ENCODE peak calls at places on chromosomes 5 and 9, in five cellular contexts. R is HepG2, F is A549, V is GM12878, K is K562. D is an unnamed sample.

GRCh38 chr9:4237748-4238511 is 61.9 kb downstream of the GLIS3 start:
- DNase-seq in R (no peak), F (no peak), V (no peak), K (no peak), D (no peak)

GRCh38 chr5:36696059-36696673 is 89.8 kb downstream of the SLC1A3 start:
- DNase-seq in R (peak; percentile 26), F (peak; percentile 71), V (no peak), K (peak; percentile 37), D (peak; percentile 51)

GRCh38 chr9:33022303-33022702 is 2.8 kb upstream of the DNAJA1 start:
- DNase-seq in R (no peak), F (no peak), V (no peak), K (no peak), D (no peak)

GRCh38 chr9:91681461-91682305 is 258.1 kb upstream of the NFIL3 start:
- DNase-seq in R (peak; percentile 22), F (peak; percentile 58), V (no peak), K (peak; percentile 56), D (peak; percentile 48)

GRCh38 chr5:78801413-78801812 is 152.8 kb upstream of the LHFPL2 start:
- DNase-seq in R (no peak), F (no peak), V (no peak), K (no peak), D (no peak)

GRCh38 chr5:143842920-143843319 is 31.0 kb downstream of the HMHB1 start:
- DNase-seq in R (no peak), F (no peak), V (no peak), K (no peak), D (no peak)

GRCh38 chr9:116059466-116059865 is 94.1 kb upstream of the PAPPA start:
- DNase-seq in R (no peak), F (no peak), V (no peak), K (no peak), D (no peak)

GRCh38 chr9:36284226-36284625 is 26.0 kb upstream of the GNE start:
- DNase-seq in R (no peak), F (no peak), V (no peak), K (no peak), D (no peak)

GRCh38 chr9:120861935-120862334 is 15.1 kb downstream of the PHF19 start:
- DNase-seq in R (no peak), F (no peak), V (no peak), K (peak; percentile 41), D (no peak)

GRCh38 chr9:29564564-29564963 is 1991.3 kb upstream of the C9orf72 start:
- DNase-seq in R (no peak), F (no peak), V (no peak), K (no peak), D (no peak)

GRCh38 chr5:81980598-81981260 is 8.9 kb downstream of the ATG10 start:
- DNase-seq in R (no peak), F (no peak), V (no peak), K (no peak), D (no peak)

GRCh38 chr5:43019615-43020293 is 20.4 kb downstream of the ANXA2R start:
- DNase-seq in R (peak; percentile 88), F (peak; percentile 88), V (no peak), K (no peak), D (peak; percentile 87)

GRCh38 chr9:72276429-72276828 is 88.6 kb downstream of the ZFAND5 start:
- DNase-seq in R (no peak), F (no peak), V (no peak), K (no peak), D (no peak)

GRCh38 chr5:122844136-122844915 is 1.1 kb upstream of the SNX24 start:
- DNase-seq in R (peak; percentile 42), F (no peak), V (no peak), K (peak; percentile 15), D (peak; percentile 14)

GRCh38 chr5:111502976-111503375 is 9.4 kb downstream of the STARD4 start:
- DNase-seq in R (no peak), F (no peak), V (no peak), K (no peak), D (no peak)

GRCh38 chr9:93902780-93903655 is 52.1 kb downstream of the BARX1 start:
- DNase-seq in R (no peak), F (no peak), V (no peak), K (no peak), D (no peak)

GRCh38 chr5:143102414-143102813 is 301.1 kb downstream of the NR3C1 start:
- DNase-seq in R (no peak), F (no peak), V (no peak), K (no peak), D (no peak)

GRCh38 chr9:18689881-18690280 is 215.9 kb downstream of the ADAMTSL1 start:
- DNase-seq in R (no peak), F (no peak), V (no peak), K (no peak), D (no peak)

GRCh38 chr9:89814340-89815040 is 209.7 kb downstream of the GADD45G start:
- DNase-seq in R (no peak), F (no peak), V (no peak), K (no peak), D (peak; percentile 60)

GRCh38 chr5:87594566-87594965 is 181.8 kb upstream of the CCNH start:
- DNase-seq in R (no peak), F (no peak), V (no peak), K (no peak), D (no peak)

GRCh38 chr5:178465861-178466288 is 124.3 kb downstream of the COL23A1 start:
- DNase-seq in R (no peak), F (no peak), V (no peak), K (no peak), D (no peak)

GRCh38 chr9:21945606-21946005 is 48.6 kb downstream of the CDKN2A start:
- DNase-seq in R (no peak), F (no peak), V (no peak), K (no peak), D (no peak)

GRCh38 chr9:86792136-86792535 is 155.2 kb downstream of the GAS1 start:
- DNase-seq in R (no peak), F (no peak), V (no peak), K (no peak), D (no peak)

GRCh38 chr5:180332051-180332517 is 21.1 kb downstream of the GFPT2 start:
- DNase-seq in R (no peak), F (peak; percentile 39), V (no peak), K (peak; percentile 18), D (no peak)

GRCh38 chr5:146107901-146108300 is 2.5 kb upstream of the PLAC8L1 start:
- DNase-seq in R (no peak), F (no peak), V (no peak), K (no peak), D (no peak)

GRCh38 chr5:54946306-54946705 is 39.1 kb downstream of the ESM1 start:
- DNase-seq in R (no peak), F (no peak), V (no peak), K (no peak), D (no peak)

GRCh38 chr9:26768196-26768595 is 124.4 kb downstream of the CAAP1 start:
- DNase-seq in R (no peak), F (no peak), V (no peak), K (no peak), D (no peak)

GRCh38 chr5:158162479-158162878 is 303.5 kb upstream of the CLINT1 start:
- DNase-seq in R (no peak), F (no peak), V (no peak), K (no peak), D (no peak)

GRCh38 chr5:160268111-160268510 is 38.8 kb downstream of the FABP6 start:
- DNase-seq in R (no peak), F (no peak), V (no peak), K (no peak), D (no peak)

GRCh38 chr5:160266044-160266718 is 36.9 kb downstream of the FABP6 start:
- DNase-seq in R (no peak), F (no peak), V (no peak), K (no peak), D (no peak)

GRCh38 chr5:160263326-160263850 is 34.1 kb downstream of the FABP6 start:
- DNase-seq in R (no peak), F (no peak), V (no peak), K (no peak), D (no peak)

GRCh38 chr5:160269017-160269416 is 39.7 kb downstream of the FABP6 start:
- DNase-seq in R (no peak), F (no peak), V (no peak), K (no peak), D (peak; percentile 83)

DNA sequence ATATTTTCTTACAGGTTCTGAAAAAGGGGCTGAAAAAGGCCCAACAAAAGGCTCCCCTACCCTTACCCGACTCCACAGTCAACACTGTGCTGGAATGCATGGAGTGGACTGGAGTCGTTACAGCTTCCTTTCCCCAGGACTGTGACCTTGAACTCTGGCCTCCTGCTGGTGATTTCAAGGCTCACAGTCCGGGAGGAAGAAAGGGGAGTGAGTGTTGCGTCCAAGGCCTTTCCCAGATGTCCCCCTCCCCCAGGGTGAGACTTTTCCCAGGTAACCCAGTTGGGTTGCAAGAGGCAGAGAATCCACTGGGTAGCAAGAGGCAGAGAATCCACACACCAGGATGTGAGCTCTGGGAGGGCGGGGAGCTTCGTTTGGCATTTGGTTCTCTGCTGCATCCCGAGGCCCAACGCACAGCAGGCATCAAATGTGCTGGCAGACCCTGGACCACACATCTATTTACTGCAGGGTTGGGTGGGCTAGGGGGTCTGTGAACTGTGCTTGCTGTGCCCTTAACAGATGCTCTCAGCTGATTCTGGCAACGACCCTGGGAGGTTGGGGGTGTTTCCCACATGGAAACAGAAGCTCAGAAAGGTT is 37.5 kb downstream of the FABP6 start:
- DNase-seq in R (peak; percentile 50), F (no peak), V (no peak), K (peak; percentile 50), D (no peak)
- TF ChIP-seq CTCF in R (no peak), F (no peak), V (no peak), K (peak; percentile 38), D (no peak)

DNA sequence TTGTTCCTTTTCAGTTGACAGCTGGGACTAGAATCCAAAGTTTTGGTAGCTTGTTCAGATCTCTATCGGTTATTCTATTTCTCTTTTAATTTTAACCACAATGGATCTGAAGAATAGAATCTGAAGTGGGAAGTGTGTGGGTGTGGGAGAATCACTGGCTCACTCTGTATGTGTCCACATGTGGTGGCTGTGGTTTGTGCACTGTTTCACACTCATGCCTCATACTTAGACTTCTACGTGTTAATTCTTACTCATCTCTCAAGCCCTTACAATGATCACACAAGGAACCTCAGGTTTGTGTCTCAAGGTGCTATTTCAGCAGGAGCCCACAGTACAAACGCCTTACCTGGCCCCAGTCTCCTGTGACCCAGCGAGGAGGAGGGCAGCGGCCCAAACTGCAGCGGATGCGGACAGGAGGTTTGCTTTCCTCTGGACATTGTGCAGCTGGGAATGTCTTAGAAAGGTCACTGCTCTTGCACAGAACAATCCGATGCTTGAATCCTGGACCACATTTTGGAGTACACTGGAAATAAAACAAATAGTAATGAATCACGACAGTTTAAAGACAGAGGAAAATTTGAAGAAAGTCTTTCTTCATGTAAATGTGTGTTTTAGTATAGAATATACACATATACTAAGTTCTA is 309.1 kb downstream of the ADAMTS6 start:
- DNase-seq in R (no peak), F (no peak), V (peak; percentile 48), K (no peak), D (no peak)
- TF ChIP-seq MYC in R (no peak), F (no peak), V (no peak), K (no peak), D (no peak)

GRCh38 chr9:117722108-117722761 is 18.0 kb downstream of the TLR4 start:
- DNase-seq in R (no peak), F (no peak), V (no peak), K (no peak), D (no peak)
- H3K4me2 ChIP-seq in R (no peak overlapping the region), F (no peak overlapping the region), V (no peak overlapping the region), K (no peak overlapping the region), D (no peak overlapping the region)

DNA sequence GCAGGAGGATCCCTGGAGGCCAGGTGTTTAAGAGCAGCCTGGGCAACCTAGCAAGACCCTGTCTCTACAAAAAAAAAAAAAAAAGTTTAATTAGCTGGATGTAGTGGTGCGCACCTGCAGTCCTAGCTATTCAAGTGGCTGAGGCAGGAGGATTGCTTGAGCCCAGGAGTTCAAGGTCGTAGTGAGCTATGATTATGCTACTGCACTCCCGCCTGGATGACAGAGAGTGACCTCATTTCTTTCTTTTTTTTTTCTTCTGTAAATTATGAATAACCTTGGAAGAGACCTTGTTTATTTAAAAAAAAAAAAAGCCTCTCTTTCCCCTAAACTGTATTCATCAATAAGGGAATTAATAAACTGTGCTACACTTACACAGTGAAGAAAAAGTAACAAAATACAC is 43.6 kb upstream of the SLC30A5 start:
- DNase-seq in R (peak; percentile 36), F (no peak), V (no peak), K (no peak), D (no peak)
- TF ChIP-seq CTCF in R (no peak), F (no peak), V (no peak), K (no peak), D (no peak)

D was measured in endothelial cell of umbilical vein.